ENCODE peak calls at places on chromosomes 6 and 20, in five cellular contexts. E is IMR-90, H is A549, X is neural progenitor cell, Y is left lung. Z is an unnamed sample. For H3K4me1, the result is how much of the 10 kb centered on the place peaks cover.

GRCh38 chr6:44023586-44024454 is 103.4 kb downstream of the MRPL14 start:
- DNase-seq in X (no peak), H (no peak), Y (peak), E (no peak), Z (no peak)

GRCh38 chr6:132333639-132334516 is 67.4 kb downstream of the MOXD1 start:
- DNase-seq in X (no peak), Y (no peak), H (peak), E (peak), Z (no peak)

GRCh38 chr6:13710552-13711383 is 867 bp downstream of the RANBP9 start:
- DNase-seq in Y (peak), X (peak), H (no peak), E (no peak), Z (peak)

GRCh38 chr20:63882257-63883208 is 12.4 kb upstream of the DNAJC5 start:
- DNase-seq in Y (no peak), X (no peak), E (no peak), H (no peak), Z (no peak)

GRCh38 chr6:38144365-38144764 is 324.8 kb downstream of the ZFAND3 start:
- DNase-seq in E (no peak), Y (no peak), H (no peak), X (no peak), Z (no peak)

GRCh38 chr6:32432050-32432450 is 7.6 kb upstream of the HLA-DRA start:
- DNase-seq in Y (no peak), X (peak), E (peak), H (peak), Z (no peak)

GRCh38 chr6:118054082-118054481 is 147.0 kb downstream of the SLC35F1 start:
- DNase-seq in E (no peak), H (no peak), Y (no peak), X (no peak), Z (no peak)

GRCh38 chr20:36252511-36252910 is 16.2 kb downstream of the AAR2 start:
- DNase-seq in E (no peak), H (no peak), X (no peak), Y (no peak), Z (no peak)

GRCh38 chr20:32437391-32438074 is 79.4 kb downstream of the ASXL1 start:
- DNase-seq in Y (no peak), E (no peak), X (no peak), H (peak), Z (no peak)

GRCh38 chr6:36915599-36915998 is 29.8 kb downstream of the C6orf89 start:
- DNase-seq in E (no peak), Y (no peak), X (no peak), H (no peak), Z (no peak)

GRCh38 chr6:25927721-25928359 is 2.7 kb downstream of the SLC17A2 start:
- DNase-seq in E (peak), X (no peak), Y (no peak), H (no peak), Z (no peak)

GRCh38 chr6:87333591-87334181 is 4.6 kb upstream of the GJB7 start:
- DNase-seq in E (peak), H (no peak), X (no peak), Y (no peak), Z (no peak)

GRCh38 chr20:20711413-20711812 is 1.0 kb downstream of the RALGAPA2 start:
- DNase-seq in X (no peak), E (no peak), H (no peak), Y (no peak), Z (peak)

GRCh38 chr20:20712004-20712473 is 405 bp downstream of the RALGAPA2 start:
- DNase-seq in Y (no peak), E (no peak), X (peak), H (no peak), Z (no peak)

GRCh38 chr20:20713244-20713765 is 861 bp upstream of the RALGAPA2 start:
- DNase-seq in H (no peak), E (no peak), X (no peak), Y (no peak), Z (peak)

GRCh38 chr20:20710847-20711315 is 1.6 kb downstream of the RALGAPA2 start:
- DNase-seq in X (no peak), E (no peak), Y (peak), H (no peak), Z (peak)

GRCh38 chr20:20712474-20713243 is at the start of gene RALGAPA2:
- DNase-seq in E (peak), H (peak), X (peak), Y (peak), Z (peak)
- TF ChIP-seq CTCF in E (no peak), H (no peak), X (no peak), Y (no peak), Z (no peak)

DNA sequence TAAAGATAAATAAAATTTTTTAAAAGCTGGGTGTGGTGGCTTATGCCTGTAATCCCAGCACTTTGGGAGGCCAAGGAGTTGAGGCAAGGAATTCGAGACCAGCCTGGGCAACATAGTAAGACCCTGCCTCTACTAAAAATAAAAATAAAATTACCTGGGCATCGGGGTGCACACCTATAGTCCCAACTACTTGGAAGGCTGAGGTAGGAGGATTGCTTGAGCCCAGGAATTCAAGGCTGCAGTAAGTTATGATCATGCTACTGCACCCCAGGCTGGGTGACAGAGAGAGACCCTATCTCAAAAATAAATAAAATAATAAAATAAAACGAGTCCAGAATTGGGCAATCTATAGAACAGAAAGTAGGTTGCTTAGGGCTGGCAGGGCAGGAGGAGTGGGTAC is 228.7 kb downstream of the BCAS1 start:
- DNase-seq in E (no peak), H (no peak), X (no peak), Y (no peak), Z (no peak)
- H3K4me1 ChIP-seq in E (under half), H (under half), X (under half), Y (under half), Z (under half)

DNA sequence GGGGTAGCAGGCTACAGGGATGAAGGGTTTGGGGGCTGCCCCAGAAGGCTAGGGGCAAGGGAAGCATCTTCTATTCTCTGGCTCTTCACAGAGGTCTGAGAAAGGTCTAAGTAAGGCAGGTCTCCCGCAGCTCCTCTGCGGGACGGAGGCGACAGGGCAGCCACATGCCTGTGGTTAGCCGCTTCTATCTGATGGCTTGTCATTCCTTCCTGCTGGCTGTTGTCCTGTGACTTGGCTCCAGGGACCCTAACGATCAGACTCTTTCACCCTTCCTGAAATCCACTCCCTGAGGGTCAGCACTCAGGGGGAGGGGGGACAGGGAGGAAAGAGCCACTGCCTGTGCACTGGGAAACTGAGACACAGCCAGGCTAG is 673 bp downstream of the CST7 start:
- DNase-seq in X (no peak), Y (no peak), H (no peak), E (no peak), Z (no peak)
- H3K4me3 ChIP-seq in X (no peak), Y (peak), H (no peak), E (no peak), Z (no peak)

GRCh38 chr6:109527989-109528388 is 45.0 kb upstream of the ZBTB24 start:
- DNase-seq in Y (no peak), H (peak), E (peak), X (peak), Z (no peak)
- TF ChIP-seq CTCF in Y (no peak), H (no peak), E (peak), X (peak), Z (no peak)

DNA sequence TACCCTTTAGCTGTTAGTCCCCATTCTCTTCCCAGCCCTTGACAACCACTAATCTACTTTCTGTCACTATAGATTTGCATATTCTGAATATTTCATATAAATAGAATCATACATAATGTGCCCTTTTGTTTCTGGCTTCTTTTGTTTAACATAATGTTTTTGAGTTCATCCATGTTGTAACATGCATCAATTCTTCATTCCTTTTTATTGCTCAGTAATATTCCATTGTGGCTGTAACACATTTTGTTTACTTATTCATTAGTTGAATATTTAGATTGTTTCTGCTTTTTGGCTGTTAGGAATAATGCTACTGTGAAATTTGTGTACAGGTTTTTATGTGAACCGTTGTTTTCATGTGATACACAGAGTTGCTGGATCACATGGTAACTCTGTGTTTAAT is 22.5 kb downstream of the STK4 start:
- DNase-seq in E (no peak), H (no peak), Y (no peak), X (no peak), Z (no peak)
- H3K4me1 ChIP-seq in E (under half), H (under half), Y (half or more), X (under half), Z (under half)

GRCh38 chr6:131101911-131102680 is 33.2 kb upstream of the AKAP7 start:
- DNase-seq in E (peak), X (no peak), Y (no peak), H (peak), Z (no peak)
- H3K4me3 ChIP-seq in E (no peak), X (no peak), Y (no peak), H (no peak), Z (no peak)

DNA sequence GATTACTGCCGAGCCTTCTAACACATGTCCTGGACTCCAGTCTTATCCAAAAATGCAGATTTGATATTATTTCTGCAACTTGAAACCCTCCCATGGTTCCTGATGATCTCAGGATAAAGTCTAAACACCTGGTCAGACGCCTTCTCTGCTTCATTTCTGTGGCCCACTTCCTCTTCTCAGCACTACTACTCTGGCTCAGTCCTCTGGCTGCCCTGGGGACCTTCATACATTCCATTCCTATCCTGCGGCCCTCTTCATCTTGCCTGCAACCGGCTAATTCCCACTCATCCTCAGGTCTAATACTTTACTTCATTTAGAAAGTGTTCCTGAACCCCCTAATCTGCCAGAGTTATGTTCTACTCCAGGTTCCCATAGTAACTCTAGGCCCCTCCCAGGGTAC is 19.0 kb downstream of the MAN1A1 start:
- DNase-seq in Y (no peak), E (no peak), X (no peak), H (no peak), Z (no peak)
- TF ChIP-seq CTCF in Y (no peak), E (no peak), X (no peak), H (no peak), Z (no peak)